ENCODE peak calls at places on chromosomes 1 and 21, in nine cellular contexts. Z is dermis microvascular lymphatic vessel endothelial cell; X is T follicular helper cell; U is AG08396; G is midbrain; V is NCI-H226; C is heart left ventricle; K is small intestine; S is effector CD8-positive, alpha-beta T cell. N is an unnamed sample.

GRCh38 chr1:185441608-185442007 is 124.6 kb upstream of the IVNS1ABP start:
- DNase-seq in Z (peak; percentile 49), X (no peak), U (peak; percentile 12), G (no peak), V (peak; percentile 97), C (no peak), K (peak; percentile 21), S (no peak), N (no peak)

GRCh38 chr1:159945483-159946241 is at the start of gene IGSF9:
- DNase-seq in Z (peak; percentile 83), X (peak; percentile 71), U (peak; percentile 79), G (peak; percentile 66), V (peak; percentile 95), C (peak; percentile 90), K (peak; percentile 84), S (peak; percentile 85), N (peak; percentile 74)

GRCh38 chr1:213560226-213560625 is 427.5 kb upstream of the PROX1 start:
- DNase-seq in Z (no peak), X (no peak), U (no peak), G (no peak), V (no peak), C (no peak), K (no peak), S (no peak), N (no peak)

GRCh38 chr1:181087400-181087901 is 1.0 kb upstream of the IER5 start:
- DNase-seq in Z (no peak), X (no peak), U (no peak), G (no peak), V (peak; percentile 40), C (no peak), K (no peak), S (no peak), N (no peak)

GRCh38 chr1:203280061-203280460 is 25.3 kb upstream of the BTG2 start:
- DNase-seq in Z (no peak), X (no peak), U (no peak), G (no peak), V (no peak), C (no peak), K (no peak), S (no peak), N (no peak)

GRCh38 chr1:8283058-8283884 is 34.6 kb upstream of the SLC45A1 start:
- DNase-seq in Z (no peak), X (no peak), U (no peak), G (no peak), V (no peak), C (peak; percentile 53), K (peak; percentile 64), S (no peak), N (no peak)

GRCh38 chr1:107135466-107135865 is 5.4 kb upstream of the NTNG1 start:
- DNase-seq in Z (peak; percentile 29), X (no peak), U (peak; percentile 39), G (no peak), V (peak; percentile 46), C (no peak), K (no peak), S (no peak), N (no peak)

GRCh38 chr1:85463666-85464496 is 1.1 kb downstream of the DDAH1 start:
- DNase-seq in Z (peak; percentile 32), X (no peak), U (peak; percentile 22), G (peak; percentile 42), V (no peak), C (no peak), K (peak; percentile 36), S (no peak), N (no peak)

GRCh38 chr21:38948377-38948776 is 142.6 kb downstream of the ETS2 start:
- DNase-seq in Z (no peak), X (no peak), U (no peak), G (no peak), V (no peak), C (no peak), K (no peak), S (no peak), N (no peak)

GRCh38 chr1:224644553-224645154 is 28.5 kb downstream of the CNIH3 start:
- DNase-seq in Z (peak; percentile 44), X (peak; percentile 40), U (peak; percentile 57), G (peak; percentile 57), V (no peak), C (no peak), K (peak; percentile 84), S (peak; percentile 15), N (peak; percentile 10)

GRCh38 chr21:18451679-18452078 is 48.1 kb upstream of the TMPRSS15 start:
- DNase-seq in Z (no peak), X (no peak), U (no peak), G (no peak), V (no peak), C (no peak), K (no peak), S (no peak), N (no peak)

GRCh38 chr21:14734191-14734590 is 188.1 kb upstream of the SAMSN1 start:
- DNase-seq in Z (no peak), X (no peak), U (no peak), G (no peak), V (no peak), C (no peak), K (no peak), S (no peak), N (no peak)

GRCh38 chr1:54808443-54809207 is 7.5 kb upstream of the TTC22 start:
- DNase-seq in Z (no peak), X (no peak), U (no peak), G (no peak), V (peak; percentile 36), C (no peak), K (no peak), S (no peak), N (no peak)

GRCh38 chr1:12549460-12550349 is 68.3 kb downstream of the DHRS3 start:
- DNase-seq in Z (peak; percentile 99), X (no peak), U (peak; percentile 88), G (no peak), V (peak; percentile 97), C (peak; percentile 85), K (peak; percentile 79), S (no peak), N (no peak)

GRCh38 chr1:235504122-235504493 is at the start of gene B3GALNT2:
- DNase-seq in Z (no peak), X (no peak), U (no peak), G (no peak), V (no peak), C (no peak), K (no peak), S (no peak), N (no peak)

GRCh38 chr1:7680791-7681165 is 90.3 kb upstream of the VAMP3 start:
- DNase-seq in Z (no peak), X (no peak), U (no peak), G (peak; percentile 58), V (no peak), C (peak; percentile 38), K (peak; percentile 39), S (no peak), N (peak; percentile 41)

GRCh38 chr1:226696552-226696951 is 42.5 kb downstream of the ITPKB start:
- DNase-seq in Z (no peak), X (no peak), U (no peak), G (no peak), V (no peak), C (no peak), K (no peak), S (no peak), N (no peak)

GRCh38 chr1:193335797-193336428 is 149.5 kb upstream of the B3GALT2 start:
- DNase-seq in Z (peak; percentile 61), X (no peak), U (peak; percentile 67), G (no peak), V (peak; percentile 52), C (no peak), K (no peak), S (no peak), N (no peak)

GRCh38 chr1:232751393-232752140 is 53.6 kb upstream of the MAP10 start:
- DNase-seq in Z (no peak), X (no peak), U (no peak), G (no peak), V (no peak), C (no peak), K (no peak), S (no peak), N (no peak)

GRCh38 chr1:228101994-228102790 is 933 bp downstream of the C1orf35 start:
- DNase-seq in Z (peak; percentile 66), X (peak; percentile 44), U (peak; percentile 70), G (no peak), V (no peak), C (no peak), K (peak; percentile 54), S (peak; percentile 34), N (peak; percentile 63)

GRCh38 chr1:93591291-93591832 is 90.3 kb downstream of the BCAR3 start:
- DNase-seq in Z (no peak), X (no peak), U (no peak), G (no peak), V (no peak), C (no peak), K (peak; percentile 67), S (no peak), N (no peak)

GRCh38 chr1:115771847-115772457 is 3.4 kb upstream of the CASQ2 start:
- DNase-seq in Z (peak; percentile 65), X (no peak), U (peak; percentile 82), G (peak; percentile 80), V (peak; percentile 80), C (peak; percentile 76), K (peak; percentile 71), S (no peak), N (no peak)

GRCh38 chr21:42923553-42924432 is 1.6 kb downstream of the ERVH48-1 start:
- DNase-seq in Z (peak; percentile 79), X (peak; percentile 45), U (peak; percentile 78), G (peak; percentile 80), V (peak; percentile 81), C (peak; percentile 59), K (peak; percentile 89), S (peak; percentile 42), N (peak; percentile 31)

GRCh38 chr1:56831874-56832693 is 12.9 kb upstream of the FYB2 start:
- DNase-seq in Z (peak; percentile 92), X (peak; percentile 31), U (peak; percentile 80), G (peak; percentile 80), V (peak; percentile 77), C (peak; percentile 52), K (peak; percentile 72), S (peak; percentile 55), N (peak; percentile 21)

GRCh38 chr1:181033799-181034391 is at the start of gene MR1:
- DNase-seq in Z (peak; percentile 76), X (peak; percentile 21), U (peak; percentile 84), G (peak; percentile 73), V (peak; percentile 45), C (no peak), K (peak; percentile 92), S (no peak), N (peak; percentile 86)

GRCh38 chr1:172322219-172323061 is 98.0 kb upstream of the C1orf105 start:
- DNase-seq in Z (peak; percentile 95), X (no peak), U (peak; percentile 36), G (no peak), V (peak; percentile 75), C (peak; percentile 58), K (no peak), S (no peak), N (no peak)

GRCh38 chr1:115702993-115703392 is 61.2 kb downstream of the VANGL1 start:
- DNase-seq in Z (no peak), X (no peak), U (no peak), G (no peak), V (no peak), C (no peak), K (no peak), S (no peak), N (no peak)

GRCh38 chr1:234589064-234589765 is 20.8 kb downstream of the IRF2BP2 start:
- DNase-seq in Z (no peak), X (no peak), U (no peak), G (no peak), V (no peak), C (no peak), K (peak; percentile 21), S (no peak), N (no peak)

GRCh38 chr1:109759513-109760334 is 4.0 kb downstream of the EPS8L3 start:
- DNase-seq in Z (no peak), X (no peak), U (no peak), G (no peak), V (no peak), C (no peak), K (no peak), S (no peak), N (no peak)

GRCh38 chr1:203089651-203090045 is 3.8 kb upstream of the MYOG start:
- DNase-seq in Z (no peak), X (no peak), U (no peak), G (no peak), V (no peak), C (no peak), K (no peak), S (no peak), N (no peak)

GRCh38 chr1:78607944-78608343 is 12.3 kb upstream of the IFI44L start:
- DNase-seq in Z (no peak), X (no peak), U (no peak), G (no peak), V (no peak), C (peak; percentile 14), K (peak; percentile 17), S (no peak), N (no peak)

N was measured in stimulated activated naive CD4-positive, alpha-beta T cell.